ENCODE peak calls at places on chromosome 10, in nine cellular contexts. One of them, this sample, is unnamed.

GRCh38 chr10:93991596-93992284 is 2.0 kb upstream of the PLCE1 start:
- DNase-seq in psoas muscle: peak; percentile 52
- DNase-seq in dorsolateral prefrontal cortex: no peak
- DNase-seq in lower leg skin: peak; percentile 86
- DNase-seq in cardiac muscle cell: peak; percentile 93
- DNase-seq in cardiac fibroblast: peak; percentile 87
- DNase-seq in gastrocnemius medialis: peak; percentile 25
- DNase-seq in HFFc6: peak; percentile 39
- DNase-seq in stomach: peak; percentile 51
- DNase-seq in this sample: no peak

GRCh38 chr10:31129261-31129660 is 97.6 kb upstream of the ZNF438 start:
- DNase-seq in stomach: no peak
- DNase-seq in gastrocnemius medialis: no peak
- DNase-seq in dorsolateral prefrontal cortex: no peak
- DNase-seq in psoas muscle: peak; percentile 40
- DNase-seq in lower leg skin: no peak
- DNase-seq in cardiac muscle cell: peak; percentile 98
- DNase-seq in HFFc6: peak; percentile 46
- DNase-seq in cardiac fibroblast: peak; percentile 96
- DNase-seq in this sample: no peak

GRCh38 chr10:86393401-86393800 is 26.8 kb upstream of the GRID1 start:
- DNase-seq in psoas muscle: no peak
- DNase-seq in dorsolateral prefrontal cortex: no peak
- DNase-seq in stomach: no peak
- DNase-seq in cardiac fibroblast: no peak
- DNase-seq in lower leg skin: peak; percentile 74
- DNase-seq in gastrocnemius medialis: no peak
- DNase-seq in cardiac muscle cell: no peak
- DNase-seq in HFFc6: no peak
- DNase-seq in this sample: peak; percentile 49

GRCh38 chr10:30980951-30981616 is 50.6 kb downstream of the ZNF438 start:
- DNase-seq in cardiac muscle cell: peak; percentile 86
- DNase-seq in stomach: peak; percentile 78
- DNase-seq in lower leg skin: peak; percentile 92
- DNase-seq in dorsolateral prefrontal cortex: no peak
- DNase-seq in psoas muscle: peak; percentile 45
- DNase-seq in gastrocnemius medialis: peak; percentile 95
- DNase-seq in cardiac fibroblast: peak; percentile 94
- DNase-seq in HFFc6: peak; percentile 60
- DNase-seq in this sample: no peak

GRCh38 chr10:130500251-130501000 is 364.2 kb downstream of the GLRX3 start:
- DNase-seq in psoas muscle: no peak
- DNase-seq in lower leg skin: peak; percentile 71
- DNase-seq in cardiac muscle cell: no peak
- DNase-seq in gastrocnemius medialis: no peak
- DNase-seq in dorsolateral prefrontal cortex: no peak
- DNase-seq in stomach: no peak
- DNase-seq in HFFc6: no peak
- DNase-seq in cardiac fibroblast: no peak
- DNase-seq in this sample: peak; percentile 71

GRCh38 chr10:78944658-78945333 is 124.0 kb upstream of the ZMIZ1 start:
- DNase-seq in HFFc6: peak; percentile 94
- DNase-seq in cardiac fibroblast: peak; percentile 97
- DNase-seq in cardiac muscle cell: peak; percentile 98
- DNase-seq in dorsolateral prefrontal cortex: no peak
- DNase-seq in lower leg skin: no peak
- DNase-seq in gastrocnemius medialis: peak; percentile 34
- DNase-seq in stomach: peak; percentile 30
- DNase-seq in psoas muscle: peak; percentile 51
- DNase-seq in this sample: peak; percentile 87

GRCh38 chr10:13270877-13271551 is 28.9 kb downstream of the PHYH start:
- DNase-seq in dorsolateral prefrontal cortex: no peak
- DNase-seq in lower leg skin: no peak
- DNase-seq in psoas muscle: no peak
- DNase-seq in HFFc6: peak; percentile 5
- DNase-seq in cardiac fibroblast: peak; percentile 39
- DNase-seq in gastrocnemius medialis: no peak
- DNase-seq in cardiac muscle cell: peak; percentile 46
- DNase-seq in stomach: no peak
- DNase-seq in this sample: no peak

GRCh38 chr10:116671274-116671926 is 50.6 kb downstream of the PNLIPRP2 start:
- DNase-seq in lower leg skin: no peak
- DNase-seq in psoas muscle: no peak
- DNase-seq in cardiac muscle cell: peak; percentile 11
- DNase-seq in dorsolateral prefrontal cortex: no peak
- DNase-seq in HFFc6: peak; percentile 39
- DNase-seq in gastrocnemius medialis: no peak
- DNase-seq in stomach: no peak
- DNase-seq in cardiac fibroblast: peak; percentile 15
- DNase-seq in this sample: no peak

GRCh38 chr10:23818484-23818883 is 379.6 kb downstream of the OTUD1 start:
- DNase-seq in cardiac muscle cell: no peak
- DNase-seq in gastrocnemius medialis: no peak
- DNase-seq in lower leg skin: no peak
- DNase-seq in cardiac fibroblast: no peak
- DNase-seq in psoas muscle: no peak
- DNase-seq in stomach: no peak
- DNase-seq in HFFc6: no peak
- DNase-seq in dorsolateral prefrontal cortex: no peak
- DNase-seq in this sample: no peak

GRCh38 chr10:23351914-23352313 is 7.3 kb upstream of the C10orf67 start:
- DNase-seq in stomach: no peak
- DNase-seq in cardiac muscle cell: peak; percentile 68
- DNase-seq in dorsolateral prefrontal cortex: no peak
- DNase-seq in HFFc6: peak; percentile 60
- DNase-seq in gastrocnemius medialis: no peak
- DNase-seq in psoas muscle: no peak
- DNase-seq in cardiac fibroblast: peak; percentile 63
- DNase-seq in lower leg skin: no peak
- DNase-seq in this sample: no peak

GRCh38 chr10:29794776-29795635 is 160.2 kb upstream of the SVIL start:
- DNase-seq in cardiac fibroblast: peak; percentile 53
- DNase-seq in cardiac muscle cell: peak; percentile 26
- DNase-seq in lower leg skin: no peak
- DNase-seq in stomach: no peak
- DNase-seq in psoas muscle: no peak
- DNase-seq in HFFc6: peak; percentile 11
- DNase-seq in gastrocnemius medialis: no peak
- DNase-seq in dorsolateral prefrontal cortex: no peak
- DNase-seq in this sample: no peak

GRCh38 chr10:121073743-121074142 is 222.6 kb downstream of the WDR11 start:
- DNase-seq in lower leg skin: peak; percentile 48
- DNase-seq in psoas muscle: no peak
- DNase-seq in stomach: no peak
- DNase-seq in cardiac fibroblast: no peak
- DNase-seq in HFFc6: no peak
- DNase-seq in gastrocnemius medialis: no peak
- DNase-seq in cardiac muscle cell: no peak
- DNase-seq in dorsolateral prefrontal cortex: no peak
- DNase-seq in this sample: no peak

GRCh38 chr10:113706623-113707022 is 26.9 kb downstream of the CASP7 start:
- DNase-seq in dorsolateral prefrontal cortex: no peak
- DNase-seq in cardiac fibroblast: no peak
- DNase-seq in stomach: no peak
- DNase-seq in lower leg skin: no peak
- DNase-seq in gastrocnemius medialis: no peak
- DNase-seq in cardiac muscle cell: no peak
- DNase-seq in HFFc6: no peak
- DNase-seq in psoas muscle: no peak
- DNase-seq in this sample: no peak

GRCh38 chr10:123689880-123690279 is 23.7 kb downstream of the GPR26 start:
- DNase-seq in HFFc6: no peak
- DNase-seq in psoas muscle: no peak
- DNase-seq in stomach: no peak
- DNase-seq in cardiac fibroblast: no peak
- DNase-seq in lower leg skin: no peak
- DNase-seq in gastrocnemius medialis: no peak
- DNase-seq in cardiac muscle cell: no peak
- DNase-seq in dorsolateral prefrontal cortex: no peak
- DNase-seq in this sample: no peak
- TF ChIP-seq CTCF in HFFc6: no peak
- TF ChIP-seq CTCF in psoas muscle: no peak
- TF ChIP-seq CTCF in stomach: no peak
- TF ChIP-seq CTCF in cardiac fibroblast: no peak
- TF ChIP-seq CTCF in lower leg skin: no peak
- TF ChIP-seq CTCF in gastrocnemius medialis: no peak
- TF ChIP-seq CTCF in cardiac muscle cell: no peak
- TF ChIP-seq CTCF in dorsolateral prefrontal cortex: no peak
- TF ChIP-seq CTCF in this sample: no peak

GRCh38 chr10:100569687-100570517 is 34.2 kb downstream of the HIF1AN start:
- DNase-seq in gastrocnemius medialis: no peak
- DNase-seq in psoas muscle: no peak
- DNase-seq in cardiac muscle cell: no peak
- DNase-seq in cardiac fibroblast: no peak
- DNase-seq in HFFc6: no peak
- DNase-seq in lower leg skin: peak; percentile 68
- DNase-seq in stomach: no peak
- DNase-seq in dorsolateral prefrontal cortex: no peak
- DNase-seq in this sample: peak; percentile 74
- TF ChIP-seq CTCF in gastrocnemius medialis: no peak
- TF ChIP-seq CTCF in psoas muscle: no peak
- TF ChIP-seq CTCF in cardiac muscle cell: peak; percentile 5
- TF ChIP-seq CTCF in cardiac fibroblast: no peak
- TF ChIP-seq CTCF in HFFc6: peak; percentile 34
- TF ChIP-seq CTCF in lower leg skin: no peak
- TF ChIP-seq CTCF in stomach: no peak
- TF ChIP-seq CTCF in dorsolateral prefrontal cortex: no peak
- TF ChIP-seq CTCF in this sample: no peak

GRCh38 chr10:119817991-119818888 is 54.4 kb downstream of the MCMBP start:
- DNase-seq in lower leg skin: peak; percentile 91
- DNase-seq in gastrocnemius medialis: no peak
- DNase-seq in cardiac fibroblast: peak; percentile 65
- DNase-seq in cardiac muscle cell: peak; percentile 80
- DNase-seq in HFFc6: no peak
- DNase-seq in stomach: peak; percentile 29
- DNase-seq in psoas muscle: peak; percentile 67
- DNase-seq in dorsolateral prefrontal cortex: peak; percentile 65
- DNase-seq in this sample: peak; percentile 96
- TF ChIP-seq CTCF in lower leg skin: no peak
- TF ChIP-seq CTCF in gastrocnemius medialis: no peak
- TF ChIP-seq CTCF in cardiac fibroblast: no peak
- TF ChIP-seq CTCF in cardiac muscle cell: peak; percentile 22
- TF ChIP-seq CTCF in HFFc6: no peak
- TF ChIP-seq CTCF in stomach: no peak
- TF ChIP-seq CTCF in psoas muscle: no peak
- TF ChIP-seq CTCF in dorsolateral prefrontal cortex: no peak
- TF ChIP-seq CTCF in this sample: peak; percentile 46

GRCh38 chr10:54137396-54137795 is 663.6 kb downstream of the PCDH15 start:
- DNase-seq in gastrocnemius medialis: no peak
- DNase-seq in cardiac muscle cell: no peak
- DNase-seq in psoas muscle: no peak
- DNase-seq in HFFc6: no peak
- DNase-seq in lower leg skin: no peak
- DNase-seq in cardiac fibroblast: no peak
- DNase-seq in stomach: no peak
- DNase-seq in dorsolateral prefrontal cortex: no peak
- DNase-seq in this sample: no peak

GRCh38 chr10:54131833-54132232 is 669.2 kb downstream of the PCDH15 start:
- DNase-seq in HFFc6: no peak
- DNase-seq in cardiac fibroblast: no peak
- DNase-seq in lower leg skin: no peak
- DNase-seq in psoas muscle: no peak
- DNase-seq in gastrocnemius medialis: no peak
- DNase-seq in dorsolateral prefrontal cortex: no peak
- DNase-seq in cardiac muscle cell: no peak
- DNase-seq in stomach: no peak
- DNase-seq in this sample: no peak

GRCh38 chr10:54130394-54130793 is 670.6 kb downstream of the PCDH15 start:
- DNase-seq in stomach: no peak
- DNase-seq in cardiac fibroblast: no peak
- DNase-seq in lower leg skin: no peak
- DNase-seq in dorsolateral prefrontal cortex: no peak
- DNase-seq in gastrocnemius medialis: no peak
- DNase-seq in psoas muscle: no peak
- DNase-seq in cardiac muscle cell: no peak
- DNase-seq in HFFc6: no peak
- DNase-seq in this sample: no peak

GRCh38 chr10:54133201-54133600 is 667.8 kb downstream of the PCDH15 start:
- DNase-seq in dorsolateral prefrontal cortex: no peak
- DNase-seq in gastrocnemius medialis: no peak
- DNase-seq in HFFc6: no peak
- DNase-seq in cardiac muscle cell: no peak
- DNase-seq in stomach: no peak
- DNase-seq in lower leg skin: no peak
- DNase-seq in cardiac fibroblast: no peak
- DNase-seq in psoas muscle: no peak
- DNase-seq in this sample: no peak
- TF ChIP-seq CTCF in dorsolateral prefrontal cortex: peak; percentile 33
- TF ChIP-seq CTCF in gastrocnemius medialis: no peak
- TF ChIP-seq CTCF in HFFc6: no peak
- TF ChIP-seq CTCF in cardiac muscle cell: no peak
- TF ChIP-seq CTCF in stomach: no peak
- TF ChIP-seq CTCF in lower leg skin: no peak
- TF ChIP-seq CTCF in cardiac fibroblast: no peak
- TF ChIP-seq CTCF in psoas muscle: no peak
- TF ChIP-seq CTCF in this sample: peak; percentile 54

DNA sequence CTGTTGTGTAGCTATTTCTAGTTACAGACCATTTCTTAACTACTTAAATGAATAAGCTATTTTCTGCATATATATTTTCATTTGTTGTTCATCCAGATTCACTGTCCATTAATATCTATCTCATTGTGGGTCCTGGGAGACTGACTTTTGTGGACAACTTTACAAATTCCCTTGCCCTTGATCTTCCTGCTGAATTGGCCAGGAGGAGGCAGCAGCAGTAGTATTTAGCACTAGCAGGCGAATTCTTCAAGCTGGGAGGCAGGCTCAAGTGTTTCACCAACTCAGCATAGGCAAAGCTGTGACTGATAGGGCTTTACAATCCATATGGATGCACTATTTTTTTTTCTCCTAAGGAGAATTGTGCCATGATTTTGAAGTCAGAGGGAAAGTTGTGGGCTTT is 461.0 kb upstream of the NRG3 start:
- DNase-seq in dorsolateral prefrontal cortex: no peak
- DNase-seq in lower leg skin: no peak
- DNase-seq in HFFc6: no peak
- DNase-seq in cardiac fibroblast: no peak
- DNase-seq in psoas muscle: no peak
- DNase-seq in stomach: no peak
- DNase-seq in gastrocnemius medialis: no peak
- DNase-seq in cardiac muscle cell: no peak
- DNase-seq in this sample: no peak
- TF ChIP-seq CTCF in dorsolateral prefrontal cortex: no peak
- TF ChIP-seq CTCF in lower leg skin: no peak
- TF ChIP-seq CTCF in HFFc6: no peak
- TF ChIP-seq CTCF in cardiac fibroblast: no peak
- TF ChIP-seq CTCF in psoas muscle: no peak
- TF ChIP-seq CTCF in stomach: no peak
- TF ChIP-seq CTCF in gastrocnemius medialis: no peak
- TF ChIP-seq CTCF in cardiac muscle cell: no peak
- TF ChIP-seq CTCF in this sample: peak; percentile 22

DNA sequence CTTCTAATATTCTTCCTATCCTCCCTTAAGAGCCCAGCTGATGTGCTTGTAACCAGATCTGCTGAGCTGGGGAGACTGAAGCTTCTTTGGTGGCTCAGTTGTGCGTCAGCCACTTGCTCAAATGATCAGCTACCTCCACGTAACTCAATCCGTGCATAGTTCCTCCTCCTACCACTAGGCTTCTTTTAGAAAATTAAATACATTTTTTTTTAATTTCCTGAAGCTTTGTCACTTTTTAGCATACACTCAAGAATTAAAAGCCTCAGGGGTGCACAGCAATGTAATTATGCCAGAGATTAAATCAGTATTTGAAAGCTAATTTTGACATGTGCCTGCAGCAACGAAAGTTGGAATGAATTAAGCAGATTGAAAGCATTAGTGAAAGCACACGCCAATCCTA is 20.4 kb upstream of the PRLHR start:
- DNase-seq in HFFc6: no peak
- DNase-seq in cardiac fibroblast: no peak
- DNase-seq in lower leg skin: no peak
- DNase-seq in cardiac muscle cell: no peak
- DNase-seq in stomach: no peak
- DNase-seq in psoas muscle: no peak
- DNase-seq in gastrocnemius medialis: no peak
- DNase-seq in dorsolateral prefrontal cortex: no peak
- DNase-seq in this sample: no peak
- TF ChIP-seq CTCF in HFFc6: peak; percentile 63
- TF ChIP-seq CTCF in cardiac fibroblast: peak; percentile 6
- TF ChIP-seq CTCF in lower leg skin: no peak
- TF ChIP-seq CTCF in cardiac muscle cell: no peak
- TF ChIP-seq CTCF in stomach: no peak
- TF ChIP-seq CTCF in psoas muscle: no peak
- TF ChIP-seq CTCF in gastrocnemius medialis: no peak
- TF ChIP-seq CTCF in dorsolateral prefrontal cortex: no peak
- TF ChIP-seq CTCF in this sample: no peak